ENCODE peak calls at places on chromosomes 12 and 14, in nine cellular contexts. D is cardiac muscle cell, C is foreskin fibroblast, S is GM12865, H is fibroblast of lung, K is lung, M is tibial nerve, L is OCI-LY7, V is upper lobe of right lung. G is an unnamed sample.

GRCh38 chr12:22656835-22657234 is 31.9 kb downstream of the ETNK1 start:
- DNase-seq in D (no peak), C (no peak), S (no peak), H (no peak), K (no peak), M (no peak), L (no peak), V (no peak), G (no peak)

GRCh38 chr14:87199371-87199770 is 793.6 kb downstream of the GALC start:
- DNase-seq in D (no peak), C (no peak), S (no peak), H (no peak), K (no peak), M (no peak), L (no peak), V (no peak), G (no peak)

GRCh38 chr12:55684761-55685370 is 22.8 kb downstream of the ITGA7 start:
- DNase-seq in D (no peak), C (no peak), S (no peak), H (no peak), K (no peak), M (no peak), L (no peak), V (peak), G (no peak)

GRCh38 chr12:53613821-53614220 is 12.4 kb downstream of the ATF7 start:
- DNase-seq in D (no peak), C (no peak), S (no peak), H (peak), K (no peak), M (no peak), L (no peak), V (no peak), G (peak)

GRCh38 chr12:93484315-93484981 is 17.1 kb downstream of the MRPL42 start:
- DNase-seq in D (no peak), C (peak), S (no peak), H (peak), K (no peak), M (no peak), L (no peak), V (no peak), G (no peak)

GRCh38 chr12:30643366-30643765 is 52.3 kb downstream of the IPO8 start:
- DNase-seq in D (no peak), C (no peak), S (no peak), H (peak), K (no peak), M (no peak), L (no peak), V (no peak), G (no peak)

GRCh38 chr14:54535126-54535525 is 25.4 kb downstream of the CGRRF1 start:
- DNase-seq in D (no peak), C (no peak), S (no peak), H (peak), K (no peak), M (no peak), L (no peak), V (no peak), G (peak)

GRCh38 chr12:10363922-10364838 is 25.7 kb downstream of the KLRK1 start:
- DNase-seq in D (peak), C (peak), S (peak), H (peak), K (no peak), M (no peak), L (peak), V (no peak), G (no peak)

GRCh38 chr14:34013714-34014055 is 62.8 kb upstream of the EGLN3 start:
- DNase-seq in D (no peak), C (no peak), S (peak), H (no peak), K (no peak), M (no peak), L (no peak), V (no peak), G (no peak)

GRCh38 chr12:103665971-103666370 is 78.9 kb downstream of the STAB2 start:
- DNase-seq in D (no peak), C (no peak), S (no peak), H (no peak), K (no peak), M (no peak), L (no peak), V (no peak), G (no peak)

GRCh38 chr12:96220902-96221301 is 26.7 kb downstream of the ELK3 start:
- DNase-seq in D (peak), C (peak), S (no peak), H (peak), K (no peak), M (no peak), L (no peak), V (no peak), G (no peak)

GRCh38 chr12:50597200-50598195 is 92.7 kb downstream of the DIP2B start:
- DNase-seq in D (no peak), C (peak), S (peak), H (peak), K (no peak), M (no peak), L (peak), V (no peak), G (no peak)

GRCh38 chr14:63248211-63248610 is 44.0 kb downstream of the RHOJ start:
- DNase-seq in D (no peak), C (no peak), S (no peak), H (peak), K (no peak), M (no peak), L (no peak), V (no peak), G (no peak)

GRCh38 chr12:48118491-48118890 is 673 bp upstream of the PFKM start:
- DNase-seq in D (peak), C (no peak), S (no peak), H (no peak), K (no peak), M (no peak), L (no peak), V (no peak), G (no peak)
- H3K4me3 ChIP-seq in D (peak), C (peak), S (no peak), H (peak), K (no peak), M (peak), L (peak), V (peak), G (no peak)

GRCh38 chr12:60935981-60936761 is 1324.0 kb upstream of the USP15 start:
- DNase-seq in D (no peak), C (no peak), S (no peak), H (no peak), K (no peak), M (no peak), L (no peak), V (no peak), G (no peak)
- TF ChIP-seq CTCF in D (no peak), C (no peak), S (no peak), H (no peak), K (no peak), M (no peak), L (no peak), V (no peak), G (no peak)

GRCh38 chr12:104957388-104958008 is 592 bp downstream of the SLC41A2 start:
- DNase-seq in D (no peak), C (no peak), S (peak), H (no peak), K (no peak), M (no peak), L (no peak), V (no peak), G (no peak)

GRCh38 chr12:104958946-104959841 is 1.1 kb upstream of the SLC41A2 start:
- DNase-seq in D (no peak), C (peak), S (no peak), H (peak), K (no peak), M (no peak), L (peak), V (no peak), G (no peak)

GRCh38 chr12:104958009-104958945 is at the start of gene SLC41A2:
- DNase-seq in D (peak), C (peak), S (peak), H (peak), K (peak), M (peak), L (peak), V (peak), G (peak)

GRCh38 chr12:104955703-104956102 is 2.4 kb downstream of the SLC41A2 start:
- DNase-seq in D (no peak), C (no peak), S (no peak), H (no peak), K (no peak), M (no peak), L (no peak), V (no peak), G (no peak)

DNA sequence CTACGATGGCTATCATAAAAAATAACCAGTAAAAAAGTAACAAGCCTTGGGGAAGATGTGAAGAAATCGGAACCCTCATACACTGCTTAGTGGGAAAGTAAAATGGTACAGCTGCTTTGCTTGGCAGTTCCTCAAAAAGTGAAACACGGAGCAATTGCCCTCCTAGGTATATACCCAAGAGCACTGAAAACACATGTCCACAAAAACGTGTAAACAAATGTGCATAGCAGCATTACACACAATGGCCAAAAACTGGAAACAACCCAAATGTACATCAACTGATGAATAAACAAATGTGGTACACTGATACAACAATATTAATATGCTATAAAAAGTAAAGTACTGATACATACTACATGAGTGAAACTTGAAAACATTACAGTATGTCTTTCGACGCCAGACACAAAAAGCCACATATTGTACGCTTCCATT is 1.2 kb downstream of the SLC41A2 start:
- DNase-seq in D (no peak), C (no peak), S (no peak), H (no peak), K (no peak), M (no peak), L (no peak), V (no peak), G (no peak)
- H3K4me3 ChIP-seq in D (no peak), C (peak), S (peak), H (peak), K (no peak), M (peak), L (peak), V (peak), G (no peak)

DNA sequence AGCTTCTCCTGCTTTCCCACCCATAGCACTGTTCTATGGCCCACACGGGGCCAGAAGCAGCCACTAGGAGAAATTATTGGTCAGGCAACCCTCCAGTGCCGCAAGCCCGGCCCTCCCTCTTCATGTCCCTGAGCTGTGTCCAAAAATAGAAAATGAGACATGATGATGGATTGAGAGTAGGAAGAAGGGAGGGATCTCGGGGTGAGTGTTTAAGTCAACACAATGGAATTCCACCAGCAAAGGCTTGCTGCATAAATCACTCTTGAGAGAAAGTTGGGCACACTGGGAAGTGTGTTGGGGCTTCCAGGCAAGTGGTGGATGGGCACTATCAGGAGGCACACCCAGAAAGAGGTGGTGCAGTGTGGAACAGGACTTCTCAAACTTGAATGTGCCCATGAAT is 94.2 kb downstream of the LLPH start:
- DNase-seq in D (peak), C (peak), S (no peak), H (peak), K (no peak), M (no peak), L (no peak), V (no peak), G (peak)
- TF ChIP-seq CTCF in D (no peak), C (no peak), S (no peak), H (no peak), K (no peak), M (no peak), L (no peak), V (no peak), G (peak)

DNA sequence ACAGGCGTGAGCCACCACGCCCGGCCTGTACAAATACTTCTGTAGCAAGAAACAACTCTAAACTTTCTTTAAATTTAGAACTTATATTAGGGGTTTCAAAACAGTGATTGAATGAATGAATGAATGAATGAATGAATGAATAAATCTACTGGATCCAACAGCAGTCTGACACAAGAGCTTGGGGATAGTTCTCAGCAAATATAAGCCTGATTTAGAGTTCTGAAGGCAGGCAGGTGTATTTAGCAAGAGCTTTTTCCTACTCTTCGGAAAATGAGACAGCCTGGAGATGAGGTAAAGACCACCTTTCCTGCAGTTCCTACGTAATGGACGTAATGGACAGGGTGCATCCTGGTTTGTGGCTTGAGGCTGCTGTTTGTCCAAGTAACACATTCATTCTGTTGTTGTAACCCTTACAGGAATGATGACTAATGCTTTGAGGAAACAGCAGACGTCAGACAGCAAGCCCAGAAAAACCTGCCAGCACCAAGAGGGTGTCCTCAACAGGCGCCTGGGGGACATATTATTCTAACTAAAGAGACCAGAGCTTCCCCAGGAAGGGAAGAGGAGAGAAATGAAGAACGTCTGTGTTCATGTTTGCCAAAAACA is 277.4 kb upstream of the SOX5 start:
- DNase-seq in D (no peak), C (peak), S (no peak), H (peak), K (peak), M (no peak), L (no peak), V (no peak), G (no peak)
- H3K4me3 ChIP-seq in D (no peak), C (no peak), S (no peak), H (no peak), K (no peak), M (no peak), L (no peak), V (no peak), G (no peak)

GRCh38 chr12:58306266-58306995 is 365.1 kb downstream of the ATP23 start:
- DNase-seq in D (no peak), C (no peak), S (no peak), H (no peak), K (no peak), M (no peak), L (no peak), V (no peak), G (no peak)
- TF ChIP-seq CTCF in D (no peak), C (no peak), S (no peak), H (no peak), K (no peak), M (no peak), L (no peak), V (no peak), G (no peak)

DNA sequence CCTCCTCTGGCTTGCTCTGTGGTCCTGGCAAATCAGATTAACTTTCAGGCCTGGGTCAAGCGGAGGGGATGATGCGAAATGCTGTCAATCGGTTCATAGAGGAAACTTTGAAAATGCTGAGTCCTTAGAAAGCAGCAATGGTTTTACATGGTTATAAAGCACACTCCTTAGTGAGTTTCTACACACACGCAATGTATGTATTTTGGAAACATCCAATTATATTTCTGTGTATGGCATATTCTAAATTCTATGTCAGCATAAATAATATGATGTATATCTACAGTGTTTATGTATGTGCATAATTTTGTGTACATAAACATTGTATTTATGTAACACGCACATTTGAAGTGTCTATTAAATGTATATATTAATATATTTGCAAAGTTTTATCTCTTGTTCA is 118.0 kb upstream of the ARID2 start:
- DNase-seq in D (no peak), C (no peak), S (no peak), H (no peak), K (no peak), M (no peak), L (no peak), V (no peak), G (no peak)
- H3K4me3 ChIP-seq in D (no peak), C (no peak), S (no peak), H (peak), K (no peak), M (no peak), L (no peak), V (no peak), G (no peak)

GRCh38 chr12:14936224-14936861 is 2.0 kb downstream of the ERP27 start:
- DNase-seq in D (no peak), C (no peak), S (no peak), H (no peak), K (no peak), M (no peak), L (no peak), V (no peak), G (no peak)
- TF ChIP-seq CTCF in D (peak), C (peak), S (peak), H (peak), K (no peak), M (no peak), L (peak), V (peak), G (peak)

DNA sequence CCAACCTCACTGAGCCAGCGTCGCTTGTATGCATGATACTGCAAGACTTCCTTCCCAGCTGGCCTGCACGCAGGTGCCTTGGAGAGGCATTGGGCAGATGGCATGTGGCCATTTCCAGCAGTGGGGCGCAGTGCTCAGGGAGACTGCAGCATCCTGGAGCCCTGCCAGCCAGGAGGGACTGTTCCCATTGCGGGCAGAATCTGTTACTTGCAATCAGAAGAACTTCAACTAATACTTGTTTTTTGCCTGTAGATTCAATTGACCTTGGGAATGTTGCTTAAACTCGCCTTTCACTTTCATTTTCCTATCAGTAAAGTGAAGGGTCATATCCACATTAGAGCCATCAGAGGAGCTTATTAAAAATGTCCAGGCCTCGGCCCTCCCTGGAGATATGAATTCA is 29.8 kb downstream of the ANKRD9 start:
- DNase-seq in D (no peak), C (no peak), S (no peak), H (no peak), K (peak), M (no peak), L (no peak), V (peak), G (no peak)
- H3K4me3 ChIP-seq in D (no peak), C (no peak), S (no peak), H (no peak), K (no peak), M (no peak), L (no peak), V (peak), G (no peak)

GRCh38 chr12:1505576-1505975 is 88.8 kb downstream of the FBXL14 start:
- DNase-seq in D (no peak), C (no peak), S (no peak), H (no peak), K (no peak), M (no peak), L (no peak), V (no peak), G (no peak)

GRCh38 chr12:1505151-1505450 is 89.3 kb downstream of the FBXL14 start:
- DNase-seq in D (no peak), C (no peak), S (no peak), H (no peak), K (no peak), M (no peak), L (no peak), V (no peak), G (no peak)

GRCh38 chr12:1507308-1507707 is 87.1 kb downstream of the FBXL14 start:
- DNase-seq in D (no peak), C (no peak), S (no peak), H (no peak), K (no peak), M (no peak), L (no peak), V (no peak), G (no peak)

GRCh38 chr12:1515010-1515409 is 79.4 kb downstream of the FBXL14 start:
- DNase-seq in D (no peak), C (no peak), S (no peak), H (no peak), K (no peak), M (no peak), L (no peak), V (no peak), G (no peak)

GRCh38 chr12:1509703-1510395 is 84.5 kb downstream of the FBXL14 start:
- DNase-seq in D (no peak), C (no peak), S (no peak), H (no peak), K (no peak), M (no peak), L (no peak), V (no peak), G (no peak)
- TF ChIP-seq CTCF in D (no peak), C (no peak), S (no peak), H (no peak), K (no peak), M (no peak), L (no peak), V (no peak), G (no peak)

G was measured in AG09309.